ENCODE peak calls at places on chromosomes 12 and 14, in five cellular contexts. D is LoVo, F is AG20443, X is uterus, O is KBM-7. R is an unnamed sample.
A peak's percentile ranks its signal among the peaks of the same experiment; 100 is the strongest.

GRCh38 chr14:23430016-23430732 is 5.3 kb downstream of the MYH7 start:
- DNase-seq in D (no peak), F (no peak), X (no peak), O (no peak), R (no peak)

GRCh38 chr12:56082382-56082781 is 2.4 kb downstream of the ERBB3 start:
- DNase-seq in D (no peak), F (no peak), X (no peak), O (no peak), R (no peak)

GRCh38 chr14:25381498-25381897 is 331.6 kb upstream of the STXBP6 start:
- DNase-seq in D (no peak), F (no peak), X (no peak), O (peak; percentile 16), R (peak; percentile 32)

GRCh38 chr12:34210183-34210582 is 187.9 kb downstream of the ALG10 start:
- DNase-seq in D (no peak), F (no peak), X (no peak), O (no peak), R (no peak)

GRCh38 chr12:111066744-111067437 is 146.5 kb upstream of the MYL2 start:
- DNase-seq in D (no peak), F (no peak), X (no peak), O (peak; percentile 12), R (peak; percentile 36)

GRCh38 chr12:18828483-18828882 is 90.6 kb downstream of the CAPZA3 start:
- DNase-seq in D (no peak), F (no peak), X (no peak), O (no peak), R (no peak)

GRCh38 chr12:110853856-110854255 is 7.1 kb downstream of the CCDC63 start:
- DNase-seq in D (no peak), F (no peak), X (no peak), O (no peak), R (no peak)

GRCh38 chr12:115511305-115511704 is 766.2 kb downstream of the MED13L start:
- DNase-seq in D (no peak), F (no peak), X (no peak), O (no peak), R (no peak)

GRCh38 chr14:92573761-92574498 is 60.3 kb downstream of the RIN3 start:
- DNase-seq in D (no peak), F (no peak), X (no peak), O (no peak), R (no peak)

GRCh38 chr12:101076940-101077351 is 133.1 kb downstream of the SLC5A8 start:
- DNase-seq in D (no peak), F (peak; percentile 17), X (no peak), O (no peak), R (no peak)

GRCh38 chr12:229441-230191 is 15.7 kb upstream of the SLC6A12 start:
- DNase-seq in D (no peak), F (no peak), X (no peak), O (no peak), R (no peak)

GRCh38 chr14:61662437-61663311 is 32.6 kb upstream of the HIF1A start:
- DNase-seq in D (no peak), F (peak; percentile 47), X (no peak), O (peak; percentile 70), R (peak; percentile 27)

GRCh38 chr12:63928305-63928704 is 83.8 kb downstream of the SRGAP1 start:
- DNase-seq in D (no peak), F (no peak), X (no peak), O (no peak), R (no peak)

GRCh38 chr14:61120576-61120975 is 139.5 kb downstream of the SLC38A6 start:
- DNase-seq in D (no peak), F (no peak), X (no peak), O (no peak), R (no peak)

GRCh38 chr14:96508900-96509299 is 6.7 kb downstream of the PAPOLA start:
- DNase-seq in D (no peak), F (no peak), X (no peak), O (no peak), R (no peak)

GRCh38 chr14:74620497-74620921 is 8.5 kb upstream of the LTBP2 start:
- DNase-seq in D (peak; percentile 56), F (peak; percentile 77), X (no peak), O (peak; percentile 75), R (peak; percentile 98)

GRCh38 chr12:49542592-49543160 is 3.8 kb downstream of the KCNH3 start:
- DNase-seq in D (no peak), F (no peak), X (no peak), O (no peak), R (no peak)

GRCh38 chr12:50488801-50489200 is 16.0 kb upstream of the DIP2B start:
- DNase-seq in D (no peak), F (no peak), X (no peak), O (no peak), R (no peak)

GRCh38 chr12:120085920-120086319 is 30.6 kb downstream of the RAB35 start:
- DNase-seq in D (no peak), F (no peak), X (no peak), O (no peak), R (no peak)

GRCh38 chr12:24404086-24404815 is 454.8 kb upstream of the SOX5 start:
- DNase-seq in D (no peak), F (no peak), X (no peak), O (no peak), R (no peak)

GRCh38 chr12:4114986-4115385 is 158.6 kb upstream of the CCND2 start:
- DNase-seq in D (no peak), F (no peak), X (no peak), O (no peak), R (no peak)

GRCh38 chr14:29743566-29743965 is 184.1 kb downstream of the PRKD1 start:
- DNase-seq in D (no peak), F (no peak), X (peak; percentile 57), O (no peak), R (no peak)

GRCh38 chr12:70648831-70649230 is 11.6 kb upstream of the PTPRB start:
- DNase-seq in D (no peak), F (peak; percentile 56), X (no peak), O (no peak), R (no peak)

GRCh38 chr14:105760691-105761344 is 234.4 kb downstream of the TMEM121 start:
- DNase-seq in D (no peak), F (peak; percentile 7), X (no peak), O (no peak), R (no peak)

GRCh38 chr14:54343276-54344121 is 53.3 kb upstream of the CDKN3 start:
- DNase-seq in D (peak; percentile 72), F (no peak), X (no peak), O (no peak), R (peak; percentile 87)

GRCh38 chr12:131555197-131555820 is 155.6 kb upstream of the SFSWAP start:
- DNase-seq in D (no peak), F (no peak), X (no peak), O (no peak), R (no peak)

GRCh38 chr14:99035712-99036593 is 236.0 kb downstream of the BCL11B start:
- DNase-seq in D (peak; percentile 74), F (peak; percentile 99), X (peak; percentile 74), O (no peak), R (peak; percentile 83)

GRCh38 chr12:62700091-62700490 is 233.5 kb downstream of the MON2 start:
- DNase-seq in D (no peak), F (no peak), X (no peak), O (no peak), R (no peak)

GRCh38 chr12:45762185-45763110 is 32.9 kb downstream of the ARID2 start:
- DNase-seq in D (peak; percentile 22), F (peak; percentile 35), X (no peak), O (peak; percentile 62), R (peak; percentile 36)

GRCh38 chr12:6703631-6704030 is 3.0 kb upstream of the PIANP start:
- DNase-seq in D (no peak), F (no peak), X (no peak), O (peak; percentile 53), R (peak; percentile 64)

GRCh38 chr12:12645485-12645884 is 33.8 kb downstream of the CREBL2 start:
- DNase-seq in D (peak; percentile 36), F (peak; percentile 62), X (no peak), O (peak; percentile 52), R (peak; percentile 34)

GRCh38 chr12:122967151-122967550 is 888 bp upstream of the ABCB9 start:
- DNase-seq in D (no peak), F (no peak), X (no peak), O (no peak), R (no peak)

GRCh38 chr12:55820679-55821078 is 2.8 kb downstream of the ORMDL2 start:
- DNase-seq in D (no peak), F (no peak), X (no peak), O (peak; percentile 28), R (no peak)

GRCh38 chr14:105882626-105883025 is 356.2 kb downstream of the TMEM121 start:
- DNase-seq in D (no peak), F (no peak), X (peak; percentile 1), O (no peak), R (no peak)

GRCh38 chr12:82867782-82868505 is 181.2 kb downstream of the TMTC2 start:
- DNase-seq in D (no peak), F (no peak), X (no peak), O (no peak), R (no peak)

GRCh38 chr14:33788116-33788515 is 162.8 kb downstream of the EGLN3 start:
- DNase-seq in D (no peak), F (no peak), X (no peak), O (no peak), R (no peak)

R was measured in SW480.